ENCODE peak calls at places on chromosomes 7 and 10, in eight cellular contexts. L is keratinocyte; G is uterus; N is left ventricle myocardium inferior; C is H9; Q is neural progenitor cell; J is right atrium auricular region; K is CD8-positive, alpha-beta memory T cell. V is an unnamed sample.
A peak's percentile ranks its signal among the peaks of the same experiment; 100 is the strongest.

GRCh38 chr10:132145521-132146185 is 41.1 kb upstream of the DPYSL4 start:
- DNase-seq in L (no peak), G (no peak), N (no peak), C (no peak), Q (no peak), J (no peak), K (no peak), V (no peak)

GRCh38 chr10:89980166-89980565 is 278.8 kb downstream of the KIF20B start:
- DNase-seq in L (no peak), G (no peak), N (no peak), C (no peak), Q (no peak), J (no peak), K (no peak), V (no peak)

GRCh38 chr7:3239291-3239691 is 61.8 kb upstream of the SDK1 start:
- DNase-seq in L (no peak), G (no peak), N (no peak), C (no peak), Q (no peak), J (no peak), K (no peak), V (peak; percentile 19)

GRCh38 chr10:6232846-6233724 is 30.4 kb downstream of the PFKFB3 start:
- DNase-seq in L (no peak), G (no peak), N (no peak), C (no peak), Q (no peak), J (no peak), K (no peak), V (no peak)

GRCh38 chr7:6516387-6516983 is 34.8 kb downstream of the GRID2IP start:
- DNase-seq in L (peak; percentile 44), G (peak; percentile 79), N (peak; percentile 81), C (peak; percentile 92), Q (peak; percentile 93), J (peak; percentile 81), K (peak; percentile 74), V (peak; percentile 82)

GRCh38 chr10:133391761-133392518 is 2.0 kb upstream of the MTG1 start:
- DNase-seq in L (no peak), G (no peak), N (no peak), C (no peak), Q (no peak), J (no peak), K (no peak), V (no peak)

GRCh38 chr10:49748006-49748405 is 14.1 kb downstream of the OGDHL start:
- DNase-seq in L (no peak), G (no peak), N (no peak), C (peak; percentile 13), Q (no peak), J (peak; percentile 50), K (no peak), V (no peak)

GRCh38 chr10:83522881-83523386 is 616.4 kb upstream of the GHITM start:
- DNase-seq in L (no peak), G (no peak), N (peak; percentile 44), C (no peak), Q (no peak), J (peak; percentile 67), K (no peak), V (no peak)

GRCh38 chr7:140972876-140973829 is 41.6 kb downstream of the MRPS33 start:
- DNase-seq in L (no peak), G (no peak), N (no peak), C (no peak), Q (peak; percentile 8), J (no peak), K (no peak), V (no peak)

GRCh38 chr7:137297551-137298463 is 45.7 kb downstream of the PTN start:
- DNase-seq in L (no peak), G (no peak), N (no peak), C (no peak), Q (no peak), J (no peak), K (no peak), V (no peak)

GRCh38 chr10:3791974-3792633 is 7.1 kb upstream of the KLF6 start:
- DNase-seq in L (no peak), G (no peak), N (no peak), C (no peak), Q (no peak), J (no peak), K (no peak), V (no peak)

GRCh38 chr7:34787586-34787985 is 129.6 kb downstream of the NPSR1 start:
- DNase-seq in L (no peak), G (no peak), N (no peak), C (no peak), Q (no peak), J (no peak), K (no peak), V (no peak)

GRCh38 chr7:27179030-27179429 is 4.9 kb upstream of the HOXA10 start:
- DNase-seq in L (no peak), G (peak; percentile 23), N (peak; percentile 3), C (peak; percentile 26), Q (no peak), J (no peak), K (peak; percentile 10), V (peak; percentile 80)

GRCh38 chr7:30549933-30550493 is 44.7 kb upstream of the GARS1 start:
- DNase-seq in L (no peak), G (no peak), N (no peak), C (no peak), Q (peak; percentile 62), J (no peak), K (no peak), V (no peak)

GRCh38 chr10:43262902-43263466 is 3.9 kb downstream of the RASGEF1A start:
- DNase-seq in L (no peak), G (no peak), N (no peak), C (no peak), Q (no peak), J (no peak), K (peak; percentile 37), V (no peak)

GRCh38 chr7:17109017-17109416 is 189.4 kb upstream of the AHR start:
- DNase-seq in L (no peak), G (no peak), N (no peak), C (no peak), Q (no peak), J (no peak), K (no peak), V (peak; percentile 49)

GRCh38 chr10:51706225-51706624 is 6.8 kb upstream of the CSTF2T start:
- DNase-seq in L (no peak), G (peak; percentile 93), N (peak; percentile 70), C (no peak), Q (no peak), J (peak; percentile 93), K (no peak), V (no peak)

GRCh38 chr10:5645944-5646617 is 20.3 kb downstream of the ASB13 start:
- DNase-seq in L (no peak), G (no peak), N (peak; percentile 50), C (no peak), Q (no peak), J (no peak), K (no peak), V (no peak)

GRCh38 chr7:20340839-20341238 is 10.1 kb downstream of the ITGB8 start:
- DNase-seq in L (peak; percentile 64), G (no peak), N (no peak), C (no peak), Q (peak; percentile 73), J (no peak), K (no peak), V (no peak)

GRCh38 chr10:62623223-62623622 is 181.3 kb upstream of the ADO start:
- DNase-seq in L (no peak), G (no peak), N (no peak), C (no peak), Q (no peak), J (no peak), K (no peak), V (no peak)
- H3K4me1 ChIP-seq in L (peaks cover 5% of the 10 kb centered on the region), G (no peaks in the 10 kb centered on the region), N (no peaks in the 10 kb centered on the region), C (peaks cover 6% of the 10 kb centered on the region), Q (no peaks in the 10 kb centered on the region), J (peaks cover 9% of the 10 kb centered on the region), K (no peaks in the 10 kb centered on the region), V (peaks cover 33% of the 10 kb centered on the region)

GRCh38 chr7:285731-286130 is 4.2 kb upstream of the FOXL3 start:
- DNase-seq in L (no peak), G (no peak), N (no peak), C (no peak), Q (no peak), J (no peak), K (no peak), V (no peak)

GRCh38 chr7:289209-289755 is 688 bp upstream of the FOXL3 start:
- DNase-seq in L (no peak), G (no peak), N (no peak), C (no peak), Q (no peak), J (no peak), K (no peak), V (no peak)

GRCh38 chr7:288671-289101 is 1.3 kb upstream of the FOXL3 start:
- DNase-seq in L (no peak), G (no peak), N (no peak), C (no peak), Q (no peak), J (no peak), K (no peak), V (no peak)

GRCh38 chr7:284762-285722 is 4.9 kb upstream of the FOXL3 start:
- DNase-seq in L (no peak), G (no peak), N (no peak), C (no peak), Q (no peak), J (no peak), K (no peak), V (no peak)

GRCh38 chr7:286278-286677 is 3.7 kb upstream of the FOXL3 start:
- DNase-seq in L (no peak), G (no peak), N (no peak), C (no peak), Q (no peak), J (no peak), K (no peak), V (no peak)
- H3K27me3 ChIP-seq in L (peaks cover 43% of the 10 kb centered on the region), G (peaks cover 12% of the 10 kb centered on the region), N (peaks cover 85% of the 10 kb centered on the region), C (peaks cover 24% of the 10 kb centered on the region), Q (no peaks in the 10 kb centered on the region), J (peaks cover 14% of the 10 kb centered on the region), K (no peaks in the 10 kb centered on the region), V (peaks cover 31% of the 10 kb centered on the region)

GRCh38 chr10:14205246-14205645 is 125.5 kb downstream of the FRMD4A start:
- DNase-seq in L (no peak), G (no peak), N (no peak), C (no peak), Q (no peak), J (peak; percentile 26), K (no peak), V (no peak)
- H3K27ac ChIP-seq in L (no peak overlapping the region), G (no peak overlapping the region), N (no peak overlapping the region), C (no peak overlapping the region), Q (no peak overlapping the region), J (no peak overlapping the region), K (no peak overlapping the region), V (no peak overlapping the region)

DNA sequence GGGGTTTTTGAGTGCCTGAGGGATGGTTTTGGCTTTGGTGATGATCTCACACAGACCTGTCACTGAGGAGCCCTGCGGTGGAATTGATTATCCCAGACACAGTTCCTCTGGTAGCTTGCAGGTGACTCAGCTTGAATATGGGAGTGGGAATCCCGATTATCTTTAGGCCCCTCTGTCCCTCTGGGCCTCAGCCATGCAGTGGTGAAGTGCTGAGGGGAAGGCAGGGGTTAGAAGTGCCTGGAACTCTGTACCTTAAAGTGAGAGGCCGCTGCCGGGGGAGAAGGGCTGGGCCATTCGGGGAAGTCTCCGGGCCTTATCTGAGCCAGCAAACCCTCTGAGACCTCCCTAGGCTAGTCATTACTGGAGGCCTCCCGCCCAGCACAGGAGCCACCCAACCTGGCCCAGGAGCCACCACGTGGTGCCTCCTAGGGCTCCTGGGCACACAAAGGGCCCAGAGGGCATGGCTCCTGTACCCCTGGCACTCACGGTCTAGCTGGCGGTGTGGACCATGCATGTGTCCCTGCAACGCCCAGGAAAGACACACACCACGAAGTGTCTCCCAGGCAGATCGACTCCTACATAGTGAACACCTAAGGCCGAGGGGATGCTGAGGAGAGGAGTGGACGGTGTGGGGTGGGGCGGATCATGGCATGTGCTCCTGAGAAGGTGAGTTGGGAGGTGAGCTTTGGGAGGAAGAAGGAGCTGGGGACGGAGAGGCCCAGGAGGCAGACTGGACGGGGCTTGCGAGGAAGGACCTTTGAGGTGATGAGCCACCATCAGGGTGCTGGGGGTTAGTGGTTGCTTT is 56.2 kb downstream of the HK1 start:
- DNase-seq in L (no peak), G (no peak), N (no peak), C (peak; percentile 30), Q (no peak), J (no peak), K (no peak), V (no peak)
- H3K4me1 ChIP-seq in L (peaks cover 73% of the 10 kb centered on the region), G (peaks cover 4% of the 10 kb centered on the region), N (peaks cover 100% of the 10 kb centered on the region), C (peaks cover 42% of the 10 kb centered on the region), Q (peaks cover 36% of the 10 kb centered on the region), J (peaks cover 99% of the 10 kb centered on the region), K (peaks cover 73% of the 10 kb centered on the region), V (no peaks in the 10 kb centered on the region)

V was measured in SJSA1.